ENCODE peak calls at places on chromosomes 7 and 10, in six cellular contexts. F is tibial nerve, B is ELR, C is ACHN, R is left colon, L is NCI-H1105. A is an unnamed sample.
A peak's percentile ranks its signal among the peaks of the same experiment; 100 is the strongest.

GRCh38 chr10:4270116-4270515 is 485.1 kb upstream of the KLF6 start:
- DNase-seq in F (peak; percentile 40), B (peak; percentile 77), C (no peak), R (no peak), L (no peak), A (no peak)

GRCh38 chr10:76036962-76037361 is 605.5 kb downstream of the LRMDA start:
- DNase-seq in F (no peak), B (no peak), C (no peak), R (peak; percentile 41), L (no peak), A (peak; percentile 10)

GRCh38 chr7:37818023-37818422 is 30.4 kb upstream of the NME8 start:
- DNase-seq in F (no peak), B (no peak), C (no peak), R (no peak), L (no peak), A (no peak)

GRCh38 chr7:124701955-124702354 is 63.6 kb downstream of the GPR37 start:
- DNase-seq in F (no peak), B (no peak), C (no peak), R (no peak), L (no peak), A (no peak)

GRCh38 chr10:64110079-64110478 is 588.9 kb downstream of the REEP3 start:
- DNase-seq in F (no peak), B (no peak), C (no peak), R (no peak), L (no peak), A (no peak)

GRCh38 chr10:118543714-118544400 is 51.6 kb downstream of the PRLHR start:
- DNase-seq in F (no peak), B (peak; percentile 65), C (peak; percentile 54), R (peak; percentile 52), L (peak; percentile 23), A (peak; percentile 64)

GRCh38 chr7:86913709-86914108 is 145.7 kb downstream of the ELAPOR2 start:
- DNase-seq in F (no peak), B (no peak), C (no peak), R (no peak), L (no peak), A (no peak)

GRCh38 chr7:96304573-96304972 is 17.3 kb downstream of the SLC25A13 start:
- DNase-seq in F (no peak), B (peak; percentile 49), C (no peak), R (no peak), L (peak; percentile 29), A (no peak)

GRCh38 chr7:132158166-132158565 is 418.1 kb downstream of the PLXNA4 start:
- DNase-seq in F (no peak), B (no peak), C (no peak), R (no peak), L (no peak), A (no peak)

GRCh38 chr7:151917791-151918311 is 38.4 kb upstream of the GALNTL5 start:
- DNase-seq in F (peak; percentile 33), B (no peak), C (no peak), R (peak; percentile 65), L (no peak), A (no peak)

GRCh38 chr10:79275431-79275851 is 71.8 kb upstream of the PPIF start:
- DNase-seq in F (no peak), B (no peak), C (no peak), R (no peak), L (no peak), A (no peak)

GRCh38 chr10:11165591-11166543 is 148.2 kb downstream of the CELF2 start:
- DNase-seq in F (peak; percentile 64), B (no peak), C (peak; percentile 14), R (peak; percentile 42), L (no peak), A (no peak)

GRCh38 chr7:80634505-80634904 is 3.9 kb upstream of the CD36 start:
- DNase-seq in F (peak; percentile 32), B (peak; percentile 88), C (no peak), R (no peak), L (no peak), A (no peak)

GRCh38 chr10:88186335-88186734 is 322.9 kb downstream of the PTEN start:
- DNase-seq in F (no peak), B (peak; percentile 47), C (no peak), R (no peak), L (no peak), A (no peak)

GRCh38 chr7:157558516-157558874 is 221.7 kb downstream of the DNAJB6 start:
- DNase-seq in F (no peak), B (no peak), C (no peak), R (no peak), L (no peak), A (no peak)

GRCh38 chr10:104331208-104331838 is 6.9 kb downstream of the ITPRIP start:
- DNase-seq in F (no peak), B (peak; percentile 85), C (peak; percentile 49), R (peak; percentile 45), L (no peak), A (no peak)

GRCh38 chr10:78277734-78278404 is 244.2 kb downstream of the RPS24 start:
- DNase-seq in F (no peak), B (peak; percentile 67), C (no peak), R (no peak), L (no peak), A (no peak)

GRCh38 chr7:83060218-83060617 is 102.5 kb downstream of the PCLO start:
- DNase-seq in F (no peak), B (no peak), C (no peak), R (no peak), L (peak; percentile 93), A (no peak)

GRCh38 chr7:54995631-54996340 is 23.0 kb upstream of the EGFR start:
- DNase-seq in F (no peak), B (peak; percentile 93), C (peak; percentile 51), R (no peak), L (no peak), A (peak; percentile 66)

GRCh38 chr7:106947244-106947728 is 82.2 kb downstream of the PIK3CG start:
- DNase-seq in F (peak; percentile 77), B (peak; percentile 82), C (peak; percentile 84), R (peak; percentile 39), L (peak; percentile 64), A (peak; percentile 40)

GRCh38 chr7:52311886-52312285 is 723.5 kb upstream of the POM121L12 start:
- DNase-seq in F (no peak), B (no peak), C (no peak), R (no peak), L (no peak), A (no peak)

GRCh38 chr10:119776536-119776935 is 50.7 kb downstream of the INPP5F start:
- DNase-seq in F (no peak), B (peak; percentile 76), C (no peak), R (no peak), L (no peak), A (no peak)

GRCh38 chr10:34656676-34657075 is 158.4 kb downstream of the PARD3 start:
- DNase-seq in F (no peak), B (no peak), C (no peak), R (no peak), L (no peak), A (no peak)

GRCh38 chr10:15419279-15419874 is 48.3 kb upstream of the FAM171A1 start:
- DNase-seq in F (peak; percentile 33), B (peak; percentile 60), C (peak; percentile 64), R (peak; percentile 51), L (no peak), A (peak; percentile 38)

A was measured in Calu3.